ENCODE peak calls at places on chromosomes 1 and 21, in five cellular contexts. One of them, this sample, is unnamed.

GRCh38 chr1:29361686-29362085 is 125.4 kb downstream of the PTPRU start:
- DNase-seq in RWPE1: no peak
- DNase-seq in thoracic aorta: no peak
- DNase-seq in OCI-LY7: no peak
- DNase-seq in tibial nerve: no peak
- DNase-seq in this sample: no peak

GRCh38 chr1:118504867-118505266 is 319.8 kb upstream of the SPAG17 start:
- DNase-seq in thoracic aorta: no peak
- DNase-seq in RWPE1: no peak
- DNase-seq in OCI-LY7: no peak
- DNase-seq in tibial nerve: peak; percentile 17
- DNase-seq in this sample: no peak

GRCh38 chr1:182113879-182114626 is 52.5 kb upstream of the ZNF648 start:
- DNase-seq in RWPE1: no peak
- DNase-seq in OCI-LY7: no peak
- DNase-seq in thoracic aorta: no peak
- DNase-seq in tibial nerve: peak; percentile 18
- DNase-seq in this sample: no peak

GRCh38 chr1:118485757-118486156 is 300.7 kb upstream of the SPAG17 start:
- DNase-seq in tibial nerve: no peak
- DNase-seq in OCI-LY7: no peak
- DNase-seq in thoracic aorta: no peak
- DNase-seq in RWPE1: peak; percentile 73
- DNase-seq in this sample: no peak

GRCh38 chr1:215637041-215637573 is 70.0 kb downstream of the KCTD3 start:
- DNase-seq in thoracic aorta: peak; percentile 9
- DNase-seq in OCI-LY7: no peak
- DNase-seq in tibial nerve: peak; percentile 72
- DNase-seq in RWPE1: no peak
- DNase-seq in this sample: peak; percentile 9

GRCh38 chr1:234878288-234878687 is 250.3 kb downstream of the TOMM20 start:
- DNase-seq in tibial nerve: no peak
- DNase-seq in thoracic aorta: no peak
- DNase-seq in RWPE1: no peak
- DNase-seq in OCI-LY7: no peak
- DNase-seq in this sample: no peak

GRCh38 chr1:160522622-160523345 is at the start of gene SLAMF6:
- DNase-seq in RWPE1: no peak
- DNase-seq in thoracic aorta: no peak
- DNase-seq in OCI-LY7: peak; percentile 81
- DNase-seq in tibial nerve: no peak
- DNase-seq in this sample: no peak

GRCh38 chr21:16583567-16583966 is 853.8 kb downstream of the USP25 start:
- DNase-seq in OCI-LY7: no peak
- DNase-seq in thoracic aorta: no peak
- DNase-seq in tibial nerve: no peak
- DNase-seq in RWPE1: no peak
- DNase-seq in this sample: no peak

GRCh38 chr1:13899856-13900255 is 199.9 kb downstream of the PRDM2 start:
- DNase-seq in tibial nerve: no peak
- DNase-seq in OCI-LY7: no peak
- DNase-seq in RWPE1: peak; percentile 26
- DNase-seq in thoracic aorta: no peak
- DNase-seq in this sample: no peak

GRCh38 chr1:119452085-119452484 is 37.1 kb downstream of the HSD3B2 start:
- DNase-seq in RWPE1: no peak
- DNase-seq in tibial nerve: no peak
- DNase-seq in OCI-LY7: no peak
- DNase-seq in thoracic aorta: no peak
- DNase-seq in this sample: no peak

GRCh38 chr1:8858888-8859706 is 19.4 kb downstream of the ENO1 start:
- DNase-seq in OCI-LY7: peak; percentile 68
- DNase-seq in thoracic aorta: no peak
- DNase-seq in RWPE1: no peak
- DNase-seq in tibial nerve: peak; percentile 79
- DNase-seq in this sample: peak; percentile 66

GRCh38 chr1:6007318-6008083 is 15.3 kb upstream of the NPHP4 start:
- DNase-seq in tibial nerve: no peak
- DNase-seq in RWPE1: no peak
- DNase-seq in thoracic aorta: no peak
- DNase-seq in OCI-LY7: no peak
- DNase-seq in this sample: peak; percentile 45

GRCh38 chr1:6545276-6545934 is 8.9 kb downstream of the NOL9 start:
- DNase-seq in thoracic aorta: no peak
- DNase-seq in RWPE1: no peak
- DNase-seq in tibial nerve: no peak
- DNase-seq in OCI-LY7: no peak
- DNase-seq in this sample: no peak

GRCh38 chr1:4494558-4494957 is 159.9 kb upstream of the AJAP1 start:
- DNase-seq in tibial nerve: no peak
- DNase-seq in thoracic aorta: no peak
- DNase-seq in RWPE1: peak; percentile 7
- DNase-seq in OCI-LY7: peak; percentile 37
- DNase-seq in this sample: no peak

GRCh38 chr21:28541371-28542112 is 451.1 kb downstream of the LTN1 start:
- DNase-seq in tibial nerve: no peak
- DNase-seq in OCI-LY7: no peak
- DNase-seq in RWPE1: no peak
- DNase-seq in thoracic aorta: no peak
- DNase-seq in this sample: no peak

GRCh38 chr1:26831546-26832248 is 5.2 kb downstream of the ZDHHC18 start:
- DNase-seq in tibial nerve: no peak
- DNase-seq in RWPE1: no peak
- DNase-seq in thoracic aorta: no peak
- DNase-seq in OCI-LY7: no peak
- DNase-seq in this sample: no peak

GRCh38 chr1:22184454-22184853 is 41.6 kb upstream of the WNT4 start:
- DNase-seq in OCI-LY7: no peak
- DNase-seq in RWPE1: no peak
- DNase-seq in tibial nerve: no peak
- DNase-seq in thoracic aorta: no peak
- DNase-seq in this sample: no peak

GRCh38 chr1:169835647-169836046 is 40.9 kb upstream of the METTL18 start:
- DNase-seq in RWPE1: no peak
- DNase-seq in OCI-LY7: no peak
- DNase-seq in thoracic aorta: no peak
- DNase-seq in tibial nerve: no peak
- DNase-seq in this sample: no peak

GRCh38 chr1:24949331-24949881 is 19.3 kb upstream of the RUNX3 start:
- DNase-seq in RWPE1: peak; percentile 61
- DNase-seq in OCI-LY7: no peak
- DNase-seq in tibial nerve: no peak
- DNase-seq in thoracic aorta: no peak
- DNase-seq in this sample: peak; percentile 79

GRCh38 chr1:233244183-233244582 is 51.3 kb downstream of the PCNX2 start:
- DNase-seq in tibial nerve: no peak
- DNase-seq in OCI-LY7: no peak
- DNase-seq in RWPE1: no peak
- DNase-seq in thoracic aorta: no peak
- DNase-seq in this sample: peak; percentile 6

GRCh38 chr21:29477941-29478340 is 179.2 kb downstream of the BACH1 start:
- DNase-seq in thoracic aorta: no peak
- DNase-seq in OCI-LY7: no peak
- DNase-seq in tibial nerve: no peak
- DNase-seq in RWPE1: no peak
- DNase-seq in this sample: peak; percentile 38

GRCh38 chr1:113399063-113399583 is 8.8 kb downstream of the MAGI3 start:
- DNase-seq in thoracic aorta: no peak
- DNase-seq in tibial nerve: no peak
- DNase-seq in RWPE1: no peak
- DNase-seq in OCI-LY7: no peak
- DNase-seq in this sample: no peak

GRCh38 chr1:72433591-72433990 is 151.3 kb upstream of the NEGR1 start:
- DNase-seq in RWPE1: no peak
- DNase-seq in thoracic aorta: no peak
- DNase-seq in tibial nerve: no peak
- DNase-seq in OCI-LY7: no peak
- DNase-seq in this sample: no peak

GRCh38 chr1:9905010-9905409 is 5.1 kb downstream of the CTNNBIP1 start:
- DNase-seq in tibial nerve: no peak
- DNase-seq in OCI-LY7: no peak
- DNase-seq in thoracic aorta: no peak
- DNase-seq in RWPE1: no peak
- DNase-seq in this sample: peak; percentile 18

GRCh38 chr1:184637664-184638063 is 117.0 kb downstream of the EDEM3 start:
- DNase-seq in thoracic aorta: no peak
- DNase-seq in RWPE1: no peak
- DNase-seq in tibial nerve: no peak
- DNase-seq in OCI-LY7: no peak
- DNase-seq in this sample: no peak

GRCh38 chr1:5333326-5333725 is 658.9 kb downstream of the NPHP4 start:
- DNase-seq in RWPE1: peak; percentile 19
- DNase-seq in OCI-LY7: no peak
- DNase-seq in thoracic aorta: no peak
- DNase-seq in tibial nerve: no peak
- DNase-seq in this sample: no peak

GRCh38 chr1:2115008-2115921 is 65.1 kb downstream of the PRKCZ start:
- DNase-seq in OCI-LY7: no peak
- DNase-seq in RWPE1: no peak
- DNase-seq in thoracic aorta: no peak
- DNase-seq in tibial nerve: no peak
- DNase-seq in this sample: no peak

DNA sequence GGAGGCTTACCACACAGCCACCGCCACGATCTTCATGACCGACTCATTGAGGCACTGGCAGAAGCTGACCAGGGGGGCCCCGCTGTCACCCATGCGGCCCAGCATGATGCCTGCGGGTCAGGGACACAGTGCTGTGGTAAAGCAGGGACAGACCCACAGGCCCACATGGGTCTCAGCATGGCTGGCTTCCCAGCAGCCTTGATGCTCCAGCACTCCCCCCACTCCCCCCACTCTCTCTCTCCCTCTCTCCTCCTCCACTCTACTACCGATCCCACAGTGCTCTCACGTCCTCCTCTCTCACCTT is 31.4 kb downstream of the PODN start:
- DNase-seq in tibial nerve: no peak
- DNase-seq in OCI-LY7: no peak
- DNase-seq in RWPE1: no peak
- DNase-seq in thoracic aorta: no peak
- DNase-seq in this sample: no peak
- TF ChIP-seq CTCF in tibial nerve: no peak
- TF ChIP-seq CTCF in OCI-LY7: no peak
- TF ChIP-seq CTCF in RWPE1: no peak
- TF ChIP-seq CTCF in thoracic aorta: no peak
- TF ChIP-seq CTCF in this sample: no peak

DNA sequence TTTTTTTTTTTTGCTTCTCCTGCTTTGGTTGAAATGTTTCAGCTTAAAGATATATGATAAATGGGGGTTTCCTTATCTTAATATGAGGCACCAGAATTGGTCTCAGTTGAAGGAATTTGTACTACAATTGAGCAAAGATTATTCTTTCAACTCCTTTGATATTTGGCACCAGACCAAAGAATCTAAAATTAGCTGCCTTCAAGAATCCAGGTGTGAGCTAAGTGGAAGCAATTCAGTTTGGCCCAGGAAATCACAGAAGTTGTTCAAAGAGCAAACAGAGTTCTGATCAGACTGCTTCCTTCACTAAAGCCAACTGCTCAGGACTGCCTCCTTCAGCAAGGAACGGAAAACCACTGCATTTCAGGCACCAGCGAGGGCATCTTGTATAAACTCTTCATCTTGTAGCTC is 68.3 kb upstream of the BCAR3 start:
- DNase-seq in OCI-LY7: peak; percentile 89
- DNase-seq in tibial nerve: no peak
- DNase-seq in RWPE1: no peak
- DNase-seq in thoracic aorta: no peak
- DNase-seq in this sample: no peak
- TF ChIP-seq CTCF in OCI-LY7: peak; percentile 85
- TF ChIP-seq CTCF in tibial nerve: no peak
- TF ChIP-seq CTCF in RWPE1: no peak
- TF ChIP-seq CTCF in thoracic aorta: no peak
- TF ChIP-seq CTCF in this sample: no peak

GRCh38 chr1:109814223-109814622 is 50.5 kb upstream of the EPS8L3 start:
- DNase-seq in OCI-LY7: no peak
- DNase-seq in thoracic aorta: no peak
- DNase-seq in tibial nerve: no peak
- DNase-seq in RWPE1: no peak
- DNase-seq in this sample: no peak

GRCh38 chr1:109816975-109817535 is 53.3 kb upstream of the EPS8L3 start:
- DNase-seq in thoracic aorta: no peak
- DNase-seq in tibial nerve: no peak
- DNase-seq in OCI-LY7: no peak
- DNase-seq in RWPE1: no peak
- DNase-seq in this sample: no peak

GRCh38 chr1:109814993-109815786 is 51.5 kb upstream of the EPS8L3 start:
- DNase-seq in thoracic aorta: no peak
- DNase-seq in OCI-LY7: no peak
- DNase-seq in RWPE1: no peak
- DNase-seq in tibial nerve: no peak
- DNase-seq in this sample: no peak

GRCh38 chr1:109817881-109818280 is 54.2 kb upstream of the EPS8L3 start:
- DNase-seq in tibial nerve: no peak
- DNase-seq in RWPE1: no peak
- DNase-seq in thoracic aorta: no peak
- DNase-seq in OCI-LY7: no peak
- DNase-seq in this sample: no peak

DNA sequence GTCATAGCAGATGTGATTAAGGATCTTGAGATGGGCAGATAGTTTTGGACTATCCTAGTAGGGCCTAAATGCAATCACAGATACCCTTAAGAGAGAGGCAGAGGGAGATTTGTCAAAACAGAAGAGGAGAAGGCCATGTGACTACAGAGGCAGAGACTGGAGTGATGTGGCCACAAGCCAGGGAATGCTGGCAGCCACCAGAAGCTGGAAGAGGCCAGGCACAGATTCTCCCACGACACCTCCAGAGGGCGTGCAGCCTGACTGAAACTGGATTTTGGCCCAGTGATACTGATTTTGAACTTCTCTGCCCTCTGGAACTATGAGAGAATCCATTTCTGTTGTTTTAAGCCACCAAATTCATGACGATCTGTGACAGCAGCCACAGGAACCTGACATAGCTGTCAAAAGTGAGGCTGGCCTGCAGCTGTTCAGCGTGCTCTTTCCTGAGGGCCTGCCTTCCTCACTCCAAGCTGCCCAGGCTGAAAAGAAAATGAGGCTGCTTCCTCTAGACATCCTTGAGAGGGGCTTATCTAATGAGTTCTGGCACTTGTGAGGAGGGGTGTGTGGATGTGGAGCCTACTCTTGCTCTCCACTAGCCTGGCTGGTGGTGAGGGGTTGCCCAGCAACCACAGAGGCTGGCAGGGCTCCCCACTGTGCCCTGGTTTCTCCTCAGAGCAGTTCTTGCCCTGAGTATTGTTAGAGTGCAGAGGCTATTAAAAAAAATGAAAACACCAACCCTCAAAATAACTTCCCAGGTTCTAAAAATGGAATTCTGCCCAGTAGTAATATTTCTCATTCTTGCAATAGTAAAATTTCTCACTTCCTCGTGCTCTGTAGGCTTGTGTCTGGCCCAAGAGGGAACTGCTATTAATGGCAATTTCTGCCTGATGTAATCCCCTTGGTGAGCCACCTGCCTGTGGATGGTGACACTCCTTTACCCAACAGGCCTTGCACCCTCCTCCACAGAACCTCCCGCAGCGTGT is 52.4 kb upstream of the EPS8L3 start:
- DNase-seq in thoracic aorta: no peak
- DNase-seq in tibial nerve: no peak
- DNase-seq in OCI-LY7: peak; percentile 83
- DNase-seq in RWPE1: no peak
- DNase-seq in this sample: peak; percentile 15
- TF ChIP-seq CTCF in thoracic aorta: no peak
- TF ChIP-seq CTCF in tibial nerve: no peak
- TF ChIP-seq CTCF in OCI-LY7: no peak
- TF ChIP-seq CTCF in RWPE1: no peak
- TF ChIP-seq CTCF in this sample: no peak

GRCh38 chr1:84830136-84830535 is 62.9 kb downstream of the LPAR3 start:
- DNase-seq in tibial nerve: no peak
- DNase-seq in thoracic aorta: no peak
- DNase-seq in RWPE1: no peak
- DNase-seq in OCI-LY7: no peak
- DNase-seq in this sample: no peak
- TF ChIP-seq CTCF in tibial nerve: no peak
- TF ChIP-seq CTCF in thoracic aorta: no peak
- TF ChIP-seq CTCF in RWPE1: no peak
- TF ChIP-seq CTCF in OCI-LY7: no peak
- TF ChIP-seq CTCF in this sample: no peak

This sample was measured in HFFc6.